ENCODE peak calls at places on chromosomes 5 and 9, in eight cellular contexts. K is GM04503, A is retina, U is H4, C is GM19239, O is heart right ventricle, L is bronchial epithelial cell, W is suprapubic skin. G is an unnamed sample.

GRCh38 chr5:9513825-9514224 is 32.0 kb downstream of the SEMA5A start:
- DNase-seq in K (no peak), C (no peak), U (no peak), O (no peak), L (no peak), W (no peak), A (no peak), G (no peak)

GRCh38 chr9:14369011-14369410 is 55.1 kb upstream of the NFIB start:
- DNase-seq in O (no peak), A (no peak), K (no peak), L (no peak), U (no peak), C (no peak), W (no peak), G (no peak)

GRCh38 chr9:3804148-3804547 is 278.3 kb upstream of the RFX3 start:
- DNase-seq in C (no peak), W (no peak), O (no peak), K (peak; percentile 21), U (no peak), A (no peak), L (no peak), G (no peak)

GRCh38 chr5:9196403-9197224 is 349.3 kb downstream of the SEMA5A start:
- DNase-seq in U (no peak), L (peak; percentile 90), C (no peak), A (peak; percentile 86), W (no peak), K (no peak), O (no peak), G (no peak)

GRCh38 chr5:142063878-142064331 is 44.7 kb upstream of the NDFIP1 start:
- DNase-seq in K (peak; percentile 36), W (peak; percentile 86), L (no peak), A (peak; percentile 93), C (no peak), O (peak; percentile 77), U (peak; percentile 95), G (no peak)

GRCh38 chr5:122845253-122846050 is at the start of gene SNX24:
- DNase-seq in W (peak; percentile 89), C (peak; percentile 87), U (peak; percentile 60), K (peak; percentile 26), A (peak; percentile 95), L (peak; percentile 55), O (peak; percentile 75), G (peak; percentile 91)

GRCh38 chr5:155562153-155562552 is 548.6 kb downstream of the KIF4B start:
- DNase-seq in U (no peak), W (no peak), K (no peak), C (no peak), O (no peak), L (no peak), A (peak; percentile 69), G (no peak)

GRCh38 chr9:76987594-76988200 is 31.8 kb upstream of the FOXB2 start:
- DNase-seq in C (no peak), O (no peak), W (no peak), U (peak; percentile 48), L (peak; percentile 57), A (no peak), K (no peak), G (peak; percentile 17)

G was measured in B cell.